ENCODE peak calls at places on chromosomes 3 and 15, in five cellular contexts. W is CD8-positive, alpha-beta memory T cell; G is tibial artery; S is sigmoid colon; Q is hepatocyte. A is an unnamed sample.

GRCh38 chr15:65824031-65824743 is 32.1 kb upstream of the DENND4A start:
- DNase-seq in W (no peak), G (no peak), S (peak; percentile 76), Q (peak; percentile 76), A (peak; percentile 66)

GRCh38 chr3:51947215-51947900 is 5.2 kb downstream of the PARP3 start:
- DNase-seq in W (no peak), G (peak; percentile 55), S (peak; percentile 57), Q (no peak), A (no peak)

GRCh38 chr3:129015388-129016105 is 14.4 kb downstream of the EFCC1 start:
- DNase-seq in W (peak; percentile 23), G (no peak), S (no peak), Q (no peak), A (no peak)

GRCh38 chr3:116148881-116149530 is 296.3 kb downstream of the LSAMP start:
- DNase-seq in W (no peak), G (no peak), S (no peak), Q (no peak), A (no peak)

GRCh38 chr3:118102737-118103136 is 931.9 kb downstream of the IGSF11 start:
- DNase-seq in W (no peak), G (no peak), S (no peak), Q (no peak), A (no peak)

GRCh38 chr15:44598892-44599291 is 61.9 kb downstream of the EIF3J start:
- DNase-seq in W (no peak), G (no peak), S (no peak), Q (no peak), A (no peak)

GRCh38 chr3:179715582-179715981 is 62.7 kb downstream of the USP13 start:
- DNase-seq in W (no peak), G (no peak), S (no peak), Q (no peak), A (no peak)

GRCh38 chr15:22845289-22845900 is 6.9 kb downstream of the NIPA2 start:
- DNase-seq in W (no peak), G (no peak), S (no peak), Q (peak; percentile 18), A (no peak)

GRCh38 chr3:190909908-190910307 is 47.4 kb upstream of the GMNC start:
- DNase-seq in W (no peak), G (no peak), S (no peak), Q (no peak), A (no peak)

GRCh38 chr3:23113455-23114171 is 89.5 kb upstream of the UBE2E2 start:
- DNase-seq in W (no peak), G (peak; percentile 64), S (peak; percentile 70), Q (peak; percentile 15), A (no peak)

GRCh38 chr3:39291903-39292329 is 12.1 kb upstream of the CX3CR1 start:
- DNase-seq in W (peak; percentile 66), G (peak; percentile 79), S (peak; percentile 77), Q (peak; percentile 62), A (peak; percentile 54)

GRCh38 chr3:139694542-139694941 is 16.8 kb upstream of the NMNAT3 start:
- DNase-seq in W (no peak), G (no peak), S (no peak), Q (no peak), A (no peak)

GRCh38 chr15:52682200-52682599 is 3.0 kb upstream of the ATOSA start:
- DNase-seq in W (no peak), G (no peak), S (no peak), Q (no peak), A (no peak)

GRCh38 chr3:145266368-145266767 is 894.6 kb downstream of the PLOD2 start:
- DNase-seq in W (no peak), G (no peak), S (no peak), Q (no peak), A (no peak)

GRCh38 chr15:55552926-55553325 is 35.2 kb downstream of the PYGO1 start:
- DNase-seq in W (no peak), G (no peak), S (no peak), Q (peak; percentile 49), A (no peak)

GRCh38 chr3:20104167-20104661 is 64.0 kb downstream of the KAT2B start:
- DNase-seq in W (peak; percentile 34), G (no peak), S (no peak), Q (no peak), A (no peak)

GRCh38 chr3:124850633-124851032 is 36.5 kb downstream of the ITGB5 start:
- DNase-seq in W (no peak), G (peak; percentile 81), S (peak; percentile 69), Q (no peak), A (no peak)

GRCh38 chr3:195877767-195878423 is 30.5 kb downstream of the TNK2 start:
- DNase-seq in W (no peak), G (no peak), S (no peak), Q (no peak), A (no peak)

GRCh38 chr3:166455724-166456123 is 618.5 kb upstream of the BCHE start:
- DNase-seq in W (no peak), G (no peak), S (no peak), Q (no peak), A (no peak)

GRCh38 chr3:187913617-187914033 is 168.4 kb upstream of the BCL6 start:
- DNase-seq in W (no peak), G (no peak), S (no peak), Q (peak; percentile 18), A (no peak)

GRCh38 chr3:77815467-77815866 is 775.6 kb downstream of the ROBO2 start:
- DNase-seq in W (no peak), G (no peak), S (no peak), Q (no peak), A (peak; percentile 27)

GRCh38 chr3:23288286-23288685 is 85.2 kb downstream of the UBE2E2 start:
- DNase-seq in W (no peak), G (no peak), S (no peak), Q (peak; percentile 8), A (no peak)

GRCh38 chr15:64092864-64093626 is 593 bp downstream of the CIAO2A start:
- DNase-seq in W (peak; percentile 3), G (peak; percentile 67), S (no peak), Q (peak; percentile 61), A (no peak)

GRCh38 chr3:14110699-14111098 is 14.0 kb downstream of the CHCHD4 start:
- DNase-seq in W (no peak), G (no peak), S (no peak), Q (no peak), A (no peak)

GRCh38 chr3:194688207-194688711 is 2.6 kb downstream of the FAM43A start:
- DNase-seq in W (peak; percentile 41), G (no peak), S (peak; percentile 75), Q (peak; percentile 42), A (no peak)

GRCh38 chr15:34721802-34722795 is 32.7 kb downstream of the GJD2 start:
- DNase-seq in W (no peak), G (peak; percentile 87), S (peak; percentile 63), Q (peak; percentile 52), A (no peak)

GRCh38 chr3:31341130-31341529 is 191.6 kb upstream of the STT3B start:
- DNase-seq in W (no peak), G (no peak), S (no peak), Q (peak; percentile 10), A (peak; percentile 9)

GRCh38 chr3:29338377-29338776 is 57.5 kb downstream of the RBMS3 start:
- DNase-seq in W (no peak), G (no peak), S (no peak), Q (no peak), A (no peak)

GRCh38 chr3:29338981-29339833 is 58.3 kb downstream of the RBMS3 start:
- DNase-seq in W (no peak), G (no peak), S (no peak), Q (no peak), A (no peak)

GRCh38 chr3:29335921-29336320 is 55.0 kb downstream of the RBMS3 start:
- DNase-seq in W (no peak), G (no peak), S (no peak), Q (no peak), A (no peak)

GRCh38 chr3:29335438-29335837 is 54.6 kb downstream of the RBMS3 start:
- DNase-seq in W (no peak), G (peak; percentile 82), S (peak; percentile 92), Q (peak; percentile 92), A (no peak)

DNA sequence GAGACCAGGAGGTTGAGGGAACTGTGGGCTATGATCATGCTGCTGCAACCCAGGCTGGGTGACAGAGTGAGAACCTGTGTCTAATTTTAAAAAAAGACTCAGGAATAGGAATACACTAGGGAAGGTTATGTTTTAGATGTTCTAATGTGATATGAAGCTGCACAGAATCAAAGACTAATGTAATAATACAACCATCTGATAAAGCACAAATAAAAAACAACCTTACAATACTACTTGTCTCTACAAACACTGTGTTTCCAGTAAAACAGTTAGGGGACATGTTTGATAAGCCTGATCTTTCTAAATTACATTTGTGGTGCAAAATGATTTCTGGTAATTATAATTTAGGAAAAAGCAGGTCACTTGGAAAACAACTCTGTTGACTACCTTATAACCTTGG is 56.7 kb downstream of the RBMS3 start:
- DNase-seq in W (no peak), G (no peak), S (no peak), Q (no peak), A (no peak)
- H3K4me1 ChIP-seq in W (no peaks in the 10 kb centered on the region), G (peaks cover 65% of the 10 kb centered on the region), S (no peaks in the 10 kb centered on the region), Q (peaks cover 21% of the 10 kb centered on the region), A (no peaks in the 10 kb centered on the region)

GRCh38 chr3:127787071-127787490 is 35.2 kb downstream of the MGLL start:
- DNase-seq in W (no peak), G (peak; percentile 78), S (peak; percentile 95), Q (no peak), A (no peak)

GRCh38 chr3:127785711-127786265 is 36.5 kb downstream of the MGLL start:
- DNase-seq in W (no peak), G (no peak), S (peak; percentile 69), Q (no peak), A (no peak)

GRCh38 chr3:127784865-127785710 is 37.2 kb downstream of the MGLL start:
- DNase-seq in W (no peak), G (no peak), S (peak; percentile 71), Q (no peak), A (no peak)

GRCh38 chr3:127787556-127787955 is 34.8 kb downstream of the MGLL start:
- DNase-seq in W (no peak), G (no peak), S (peak; percentile 76), Q (no peak), A (no peak)

GRCh38 chr3:127786358-127787070 is 35.8 kb downstream of the MGLL start:
- DNase-seq in W (no peak), G (peak; percentile 83), S (peak; percentile 98), Q (peak; percentile 76), A (no peak)
- H3K4me3 ChIP-seq in W (no peak overlapping the region), G (no peak overlapping the region), S (peak overlapping the region; percentile 20), Q (no peak overlapping the region), A (no peak overlapping the region)

DNA sequence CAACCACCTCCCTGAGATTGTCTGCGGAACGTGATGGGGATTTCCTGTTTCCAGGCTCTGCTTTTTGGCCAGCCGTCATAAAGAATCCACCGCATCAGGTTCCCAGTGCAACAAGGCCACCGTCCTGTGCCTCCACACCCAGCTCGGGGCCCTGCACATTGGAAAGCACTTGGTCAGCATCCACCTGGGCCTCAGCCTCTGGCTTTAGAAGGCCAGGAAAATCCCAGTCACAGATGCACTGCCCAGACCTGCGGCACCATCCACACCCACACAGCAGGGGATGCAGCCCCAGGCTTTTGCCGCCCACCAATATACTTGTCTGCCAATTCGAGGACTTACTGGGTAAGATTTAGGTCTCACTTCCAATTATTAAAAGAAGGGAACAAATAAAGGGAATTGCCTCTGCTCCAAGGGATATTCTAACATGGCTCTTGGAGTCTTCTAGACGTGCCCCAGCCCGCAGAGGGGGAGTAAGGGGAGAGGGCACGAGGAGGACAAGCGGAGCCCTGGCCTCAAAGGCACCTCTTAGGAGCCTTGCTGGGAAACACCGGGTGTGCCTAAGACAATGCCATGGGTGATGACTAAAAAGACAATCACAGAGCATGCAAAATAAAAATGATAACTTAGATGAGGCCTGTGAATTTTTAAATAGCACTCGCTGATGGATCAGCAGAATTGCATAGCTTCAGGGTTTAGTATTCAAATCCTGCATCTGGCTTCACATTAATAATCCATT is 169.2 kb downstream of the FOXP1 start:
- DNase-seq in W (no peak), G (no peak), S (no peak), Q (no peak), A (no peak)
- H3K27ac ChIP-seq in W (no peak overlapping the region), G (no peak overlapping the region), S (no peak overlapping the region), Q (no peak overlapping the region), A (no peak overlapping the region)

GRCh38 chr15:75179773-75180140 is 21.9 kb upstream of the C15orf39 start:
- DNase-seq in W (no peak), G (no peak), S (no peak), Q (no peak), A (no peak)
- H3K4me1 ChIP-seq in W (no peaks in the 10 kb centered on the region), G (peaks cover 65% of the 10 kb centered on the region), S (no peaks in the 10 kb centered on the region), Q (peaks cover 73% of the 10 kb centered on the region), A (peaks cover 12% of the 10 kb centered on the region)